ENCODE peak calls at places on chromosomes 1 and 21, in seven cellular contexts. F, E, N, K, X, G and J are unnamed samples.
A peak's percentile ranks its signal among the peaks of the same experiment; 100 is the strongest.

GRCh38 chr1:64183380-64183984 is 19.9 kb upstream of the UBE2U start:
- DNase-seq in N (no peak), X (no peak), E (no peak), F (no peak), G (no peak), K (no peak), J (no peak)

GRCh38 chr1:200029035-200029623 is 1.6 kb downstream of the NR5A2 start:
- DNase-seq in K (peak; percentile 72), E (no peak), X (peak; percentile 13), F (no peak), N (no peak), G (peak; percentile 28), J (peak; percentile 90)

GRCh38 chr1:72670902-72671301 is 388.6 kb upstream of the NEGR1 start:
- DNase-seq in E (no peak), N (no peak), G (no peak), X (no peak), K (no peak), F (no peak), J (no peak)

GRCh38 chr1:168065511-168065910 is 71.2 kb downstream of the GPR161 start:
- DNase-seq in N (no peak), F (no peak), G (no peak), X (no peak), E (no peak), K (no peak), J (no peak)

GRCh38 chr1:204340137-204340536 is 19.6 kb downstream of the PLEKHA6 start:
- DNase-seq in N (no peak), F (no peak), G (no peak), E (no peak), X (no peak), K (no peak), J (no peak)

GRCh38 chr1:179926494-179927205 is 28.0 kb upstream of the CEP350 start:
- DNase-seq in E (peak; percentile 13), K (no peak), G (peak; percentile 92), F (no peak), X (no peak), N (no peak), J (peak; percentile 62)

GRCh38 chr1:154760469-154760933 is 109.6 kb downstream of the KCNN3 start:
- DNase-seq in G (peak; percentile 30), E (no peak), N (peak; percentile 62), K (no peak), X (peak; percentile 54), F (peak; percentile 45), J (peak; percentile 68)

GRCh38 chr21:42193131-42193671 is 25.7 kb upstream of the ABCG1 start:
- DNase-seq in E (no peak), X (no peak), K (no peak), F (no peak), N (no peak), G (peak; percentile 88), J (no peak)

GRCh38 chr1:209723761-209724693 is 19.4 kb downstream of the HSD11B1 start:
- DNase-seq in K (no peak), F (no peak), N (no peak), G (no peak), X (no peak), E (no peak), J (no peak)

GRCh38 chr1:10781137-10781536 is 15.3 kb downstream of the CASZ1 start:
- DNase-seq in G (no peak), K (no peak), N (no peak), X (no peak), F (peak; percentile 77), E (no peak), J (no peak)

GRCh38 chr1:156689960-156690672 is 12.9 kb upstream of the NES start:
- DNase-seq in X (no peak), G (peak; percentile 65), E (no peak), F (no peak), K (no peak), N (no peak), J (no peak)

GRCh38 chr1:45243476-45244343 is 37.3 kb upstream of the ZSWIM5 start:
- DNase-seq in F (no peak), N (no peak), K (no peak), G (no peak), E (no peak), X (no peak), J (no peak)

GRCh38 chr21:44653656-44654575 is 543 bp downstream of the KRTAP12-4 start:
- DNase-seq in F (no peak), N (no peak), X (no peak), K (no peak), E (no peak), G (no peak), J (no peak)

GRCh38 chr1:108592030-108592759 is 32.3 kb downstream of the EEIG2 start:
- DNase-seq in G (no peak), N (no peak), X (no peak), K (no peak), F (no peak), E (no peak), J (no peak)

GRCh38 chr1:28807986-28808385 is 4.0 kb upstream of the OPRD1 start:
- DNase-seq in G (no peak), K (no peak), F (no peak), X (no peak), E (no peak), N (no peak), J (no peak)

GRCh38 chr1:152188673-152189591 is 29.9 kb upstream of the RPTN start:
- DNase-seq in N (no peak), K (peak; percentile 89), G (peak; percentile 63), X (peak; percentile 84), E (no peak), F (peak; percentile 75), J (no peak)

GRCh38 chr1:152049291-152050073 is 12.7 kb upstream of the S100A11 start:
- DNase-seq in F (no peak), E (no peak), G (peak; percentile 82), X (no peak), K (no peak), N (no peak), J (peak; percentile 26)

GRCh38 chr1:184242507-184242943 is 144.3 kb upstream of the C1orf21 start:
- DNase-seq in N (no peak), G (no peak), E (no peak), F (no peak), X (peak; percentile 55), K (peak; percentile 44), J (peak; percentile 3)

GRCh38 chr1:8517579-8518489 is 199.9 kb downstream of the SLC45A1 start:
- DNase-seq in K (no peak), N (no peak), X (no peak), E (no peak), F (no peak), G (no peak), J (no peak)

GRCh38 chr1:29786195-29786594 is 549.9 kb downstream of the PTPRU start:
- DNase-seq in E (no peak), G (no peak), F (no peak), X (no peak), K (no peak), N (no peak), J (no peak)

GRCh38 chr1:26831546-26832248 is 5.2 kb downstream of the ZDHHC18 start:
- DNase-seq in K (no peak), E (no peak), N (no peak), G (no peak), F (no peak), X (no peak), J (no peak)

GRCh38 chr1:57632401-57632800 is 208.5 kb upstream of the DAB1 start:
- DNase-seq in F (no peak), N (no peak), K (no peak), E (no peak), X (no peak), G (peak; percentile 70), J (peak; percentile 28)

GRCh38 chr1:21633141-21633755 is 35.9 kb downstream of the RAP1GAP start:
- DNase-seq in X (no peak), F (no peak), N (no peak), G (no peak), E (no peak), K (no peak), J (no peak)

GRCh38 chr1:25774921-25775774 is 24.8 kb upstream of the SELENON start:
- DNase-seq in N (no peak), F (no peak), X (no peak), K (no peak), G (no peak), E (no peak), J (no peak)

DNA sequence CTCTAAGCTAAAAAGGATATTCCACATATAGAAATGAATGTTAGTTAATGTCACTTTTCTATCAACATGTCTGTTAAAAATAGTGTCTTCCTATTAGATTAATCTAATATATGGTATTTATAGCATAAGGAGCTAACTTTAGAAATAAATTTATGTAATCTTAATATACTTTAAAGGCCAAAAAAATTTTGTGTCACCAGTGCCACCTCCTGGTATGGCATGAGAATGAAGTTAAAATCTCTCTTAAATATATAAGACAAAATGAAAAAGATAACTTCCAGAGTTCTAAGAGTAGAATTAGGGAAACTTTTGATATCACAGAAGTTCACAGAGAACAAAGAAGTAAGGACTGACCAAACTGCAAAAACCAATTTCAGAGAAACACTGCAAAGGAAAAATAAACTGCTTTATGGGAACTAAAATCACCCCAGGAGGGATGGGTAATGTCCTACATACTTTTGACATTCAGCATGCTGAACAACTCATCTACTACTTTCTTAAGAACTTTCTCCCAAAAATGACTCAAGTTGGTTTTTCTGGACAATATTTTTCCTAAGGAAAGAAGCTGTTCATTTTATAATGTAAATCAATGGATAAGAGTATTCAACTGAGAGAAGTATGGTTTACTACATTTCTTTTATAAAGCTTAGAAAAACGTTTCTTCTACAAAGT is 82.8 kb downstream of the TRIM33 start:
- DNase-seq in G (no peak), E (no peak), F (no peak), N (no peak), K (no peak), X (no peak), J (no peak)
- TF ChIP-seq CTCF in G (peak; percentile 46), E (no peak), F (peak; percentile 43), N (peak; percentile 14), K (peak; percentile 16), X (peak; percentile 54), J (peak; percentile 36)

DNA sequence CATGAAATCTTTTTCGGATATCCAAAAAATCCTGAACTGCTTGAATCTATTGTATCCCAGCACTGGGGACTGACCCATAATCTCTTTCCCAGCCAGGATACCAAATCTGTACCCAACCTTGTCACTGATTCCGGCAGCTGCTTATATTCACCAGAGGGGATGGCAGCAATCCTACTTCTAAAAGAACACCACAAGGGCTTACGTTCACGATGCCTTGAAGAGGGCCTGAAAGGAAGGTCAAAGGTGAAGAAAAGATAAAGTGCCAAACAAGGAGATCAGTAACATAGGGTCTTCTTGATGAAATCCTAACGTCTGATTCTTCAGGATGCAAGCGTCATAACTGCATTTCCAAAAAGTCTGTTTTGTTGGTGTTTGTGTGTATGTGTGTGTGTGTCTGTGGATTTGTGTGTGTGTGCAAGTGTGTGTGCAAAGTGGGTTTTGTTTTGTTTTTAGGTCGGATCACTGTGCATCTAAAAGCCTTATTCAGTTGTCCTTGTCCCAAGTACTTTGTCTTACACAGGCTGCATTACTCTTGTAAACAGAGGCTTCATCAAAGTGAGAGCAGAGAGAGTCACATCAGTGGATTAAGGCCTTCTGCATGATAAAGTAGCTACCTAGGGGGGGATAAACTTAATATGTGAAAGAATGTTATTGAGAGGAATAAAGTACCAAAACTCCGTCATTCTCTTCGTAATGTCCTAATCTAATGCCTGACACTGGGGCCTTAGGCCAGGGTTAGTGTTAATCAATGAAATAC is 179.3 kb downstream of the BARHL2 start:
- DNase-seq in G (no peak), K (no peak), X (no peak), E (no peak), N (no peak), F (no peak), J (no peak)
- H3K27ac ChIP-seq in G (no peak overlapping the region), K (no peak overlapping the region), X (no peak overlapping the region), E (no peak overlapping the region), N (no peak overlapping the region), F (no peak overlapping the region), J (no peak overlapping the region)

GRCh38 chr1:212760126-212760823 is 31.3 kb downstream of the NSL1 start:
- DNase-seq in X (no peak), K (peak; percentile 59), F (no peak), E (no peak), N (no peak), G (no peak), J (no peak)
- TF ChIP-seq CTCF in X (no peak), K (peak; percentile 74), F (no peak), E (peak; percentile 62), N (no peak), G (peak; percentile 45), J (no peak)

GRCh38 chr1:169119405-169119804 is 12.9 kb downstream of the ATP1B1 start:
- DNase-seq in K (no peak), N (no peak), X (no peak), F (no peak), E (peak; percentile 69), G (peak; percentile 43), J (peak; percentile 48)
- H3K27ac ChIP-seq in K (no peak overlapping the region), N (no peak overlapping the region), X (no peak overlapping the region), F (peak overlapping the region; percentile 96), E (no peak overlapping the region), G (peak overlapping the region; percentile 33), J (no peak overlapping the region)